ENCODE peak calls at places on chromosomes 5 and 9, in seven cellular contexts. N is lower leg skin, W is progenitor cell of endocrine pancreas, I is heart left ventricle, Q is nephron progenitor cell, V is IMR-90, A is AG09319. Z is an unnamed sample.

GRCh38 chr9:128155736-128156500 is 4.1 kb upstream of the BBLN start:
- DNase-seq in Q (no peak), N (no peak), I (peak), A (no peak), W (no peak), V (no peak), Z (no peak)

GRCh38 chr5:9540791-9541190 is 5.1 kb downstream of the SEMA5A start:
- DNase-seq in V (peak), A (no peak), N (no peak), W (no peak), Q (no peak), I (no peak), Z (no peak)

GRCh38 chr5:147391781-147392180 is 118.1 kb downstream of the DPYSL3 start:
- DNase-seq in N (no peak), A (peak), I (peak), Q (peak), W (no peak), V (peak), Z (peak)

GRCh38 chr9:117413346-117414219 is 1.3 kb downstream of the ASTN2 start:
- DNase-seq in N (peak), W (peak), A (no peak), I (no peak), Q (peak), V (no peak), Z (no peak)

GRCh38 chr9:105039180-105039799 is 111.3 kb upstream of the ABCA1 start:
- DNase-seq in I (no peak), A (no peak), N (no peak), Q (no peak), W (no peak), V (no peak), Z (no peak)

GRCh38 chr9:121498150-121498486 is 1.5 kb downstream of the GGTA1 start:
- DNase-seq in N (peak), V (peak), Q (peak), A (peak), W (peak), I (peak), Z (peak)

GRCh38 chr5:118891252-118891651 is 97.1 kb downstream of the DTWD2 start:
- DNase-seq in A (no peak), Q (no peak), I (no peak), W (no peak), N (no peak), V (no peak), Z (no peak)

GRCh38 chr9:126604706-126605105 is 9.0 kb upstream of the LMX1B start:
- DNase-seq in Q (no peak), W (no peak), A (no peak), V (no peak), N (no peak), I (no peak), Z (no peak)

GRCh38 chr5:153938131-153938842 is 100.4 kb downstream of the FAM114A2 start:
- DNase-seq in I (no peak), A (no peak), W (no peak), V (no peak), Q (no peak), N (no peak), Z (no peak)

GRCh38 chr5:127870914-127871313 is 167.7 kb downstream of the CCDC192 start:
- DNase-seq in N (peak), V (no peak), W (no peak), I (peak), Q (no peak), A (no peak), Z (no peak)

GRCh38 chr5:128358826-128359225 is 179.2 kb downstream of the FBN2 start:
- DNase-seq in W (no peak), N (no peak), A (peak), V (peak), Q (no peak), I (no peak), Z (no peak)

GRCh38 chr5:89003563-89004036 is 120.6 kb upstream of the MEF2C start:
- DNase-seq in N (no peak), Q (no peak), W (no peak), V (no peak), I (no peak), A (no peak), Z (no peak)

GRCh38 chr9:98057095-98057799 is 715 bp downstream of the NANS start:
- DNase-seq in N (peak), A (no peak), I (no peak), Q (no peak), V (peak), W (no peak), Z (no peak)

GRCh38 chr5:179820483-179821297 is at the start of gene SQSTM1:
- DNase-seq in N (peak), A (peak), Q (peak), I (peak), V (peak), W (peak), Z (no peak)

GRCh38 chr5:168897387-168898122 is 318.4 kb upstream of the PANK3 start:
- DNase-seq in I (no peak), A (no peak), W (no peak), N (no peak), V (no peak), Q (no peak), Z (no peak)

GRCh38 chr5:138722518-138722917 is 30.7 kb upstream of the CTNNA1 start:
- DNase-seq in W (no peak), N (no peak), A (no peak), Q (no peak), I (no peak), V (no peak), Z (no peak)

GRCh38 chr5:92758552-92758951 is 822.5 kb downstream of the NR2F1-AS1 start:
- DNase-seq in V (peak), W (no peak), A (no peak), N (no peak), I (no peak), Q (no peak), Z (no peak)

GRCh38 chr5:147558826-147559225 is 49.0 kb upstream of the DPYSL3 start:
- DNase-seq in V (peak), N (no peak), A (peak), W (no peak), Q (peak), I (peak), Z (no peak)

GRCh38 chr9:136623016-136623848 is 39.5 kb upstream of the EGFL7 start:
- DNase-seq in W (no peak), A (no peak), V (no peak), N (no peak), Q (no peak), I (peak), Z (no peak)

DNA sequence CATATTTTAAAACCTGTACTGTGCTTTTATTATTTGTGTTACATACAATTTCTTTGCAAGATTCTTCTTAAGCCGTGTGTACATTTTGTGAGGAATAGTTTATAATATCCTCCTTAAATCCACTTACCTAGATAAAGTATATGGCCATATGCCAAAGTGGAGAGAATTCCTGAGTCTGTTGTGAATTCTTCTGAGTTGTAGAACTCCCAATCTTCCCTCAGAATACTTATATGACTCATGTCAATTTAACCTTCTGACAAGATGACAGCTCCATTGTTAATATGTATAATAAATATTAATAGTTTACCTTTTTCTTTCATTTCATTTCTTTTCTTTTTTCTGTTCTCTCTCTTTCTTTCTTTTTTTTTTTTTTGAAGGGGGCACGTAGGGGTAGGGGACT is 6.0 kb upstream of the RICTOR start:
- DNase-seq in A (no peak), I (no peak), V (no peak), Q (no peak), N (no peak), W (no peak), Z (no peak)
- TF ChIP-seq CTCF in A (no peak), I (no peak), V (no peak), Q (no peak), N (no peak), W (no peak), Z (no peak)

DNA sequence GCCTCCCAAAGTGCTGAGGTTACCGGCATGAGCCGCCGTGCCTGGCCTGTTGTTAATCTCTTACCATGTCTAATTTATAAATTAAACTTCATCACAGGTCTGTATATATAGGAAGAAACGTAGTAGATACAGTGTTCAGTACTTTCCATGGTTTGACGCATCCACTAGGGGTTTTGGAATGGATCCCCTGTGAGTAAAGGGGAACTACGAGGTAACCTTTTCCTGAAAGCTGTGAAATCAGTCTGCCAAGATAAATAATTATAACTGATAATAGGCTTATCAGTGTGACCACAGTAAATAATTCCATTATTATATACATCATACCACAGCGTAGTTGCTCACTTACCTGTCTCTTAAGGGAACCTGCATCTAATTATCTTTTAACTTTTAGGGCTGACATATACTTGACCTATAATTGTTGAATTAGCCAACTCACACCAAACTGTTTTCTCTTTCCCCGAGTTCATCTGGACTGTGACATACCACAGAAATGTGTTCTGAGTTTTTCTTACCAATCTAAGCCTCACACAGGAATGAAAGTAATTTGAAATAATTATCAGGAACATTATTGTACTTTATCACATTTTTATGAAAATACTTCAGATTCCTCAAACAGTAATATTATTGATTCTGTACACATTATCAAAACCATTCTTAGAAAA is 42.9 kb downstream of the DAPK1 start:
- DNase-seq in Q (no peak), A (no peak), N (no peak), I (no peak), V (no peak), W (no peak), Z (no peak)
- TF ChIP-seq CTCF in Q (no peak), A (no peak), N (no peak), I (no peak), V (no peak), W (no peak), Z (no peak)

DNA sequence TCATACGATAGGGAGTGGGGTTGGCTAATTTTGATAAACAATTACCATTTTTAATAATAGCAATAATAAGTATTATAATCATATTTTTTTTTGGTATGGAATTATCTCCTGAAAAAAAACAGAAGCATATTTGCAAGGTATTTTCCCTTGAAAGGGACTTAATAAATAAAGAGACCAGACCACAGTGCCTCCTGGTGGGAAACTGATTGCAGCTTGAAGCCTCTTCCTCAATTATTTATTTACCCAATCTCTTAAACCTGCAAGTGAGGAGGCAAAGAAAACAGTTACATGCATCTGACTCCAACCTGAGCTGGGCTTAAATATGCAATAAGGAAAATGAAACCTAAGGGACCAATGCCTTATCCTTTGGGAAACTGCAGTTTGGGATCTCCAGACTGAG is 388.1 kb upstream of the ACO1 start:
- DNase-seq in A (no peak), Q (no peak), W (no peak), I (no peak), V (no peak), N (no peak), Z (no peak)
- TF ChIP-seq CTCF in A (no peak), Q (no peak), W (peak), I (no peak), V (no peak), N (no peak), Z (no peak)

GRCh38 chr9:84600739-84601138 is 68.8 kb upstream of the NTRK2 start:
- DNase-seq in A (no peak), V (no peak), I (no peak), Q (no peak), N (no peak), W (no peak), Z (no peak)

GRCh38 chr9:84609779-84610178 is 59.8 kb upstream of the NTRK2 start:
- DNase-seq in A (no peak), Q (no peak), N (no peak), I (no peak), W (no peak), V (no peak), Z (no peak)

GRCh38 chr9:84604223-84604622 is 65.3 kb upstream of the NTRK2 start:
- DNase-seq in I (no peak), V (no peak), W (no peak), A (no peak), Q (no peak), N (no peak), Z (no peak)
- TF ChIP-seq CTCF in I (no peak), V (no peak), W (no peak), A (no peak), Q (no peak), N (no peak), Z (no peak)

GRCh38 chr9:134616341-134616740 is 25.3 kb upstream of the COL5A1 start:
- DNase-seq in A (no peak), I (no peak), Q (no peak), W (no peak), V (no peak), N (no peak), Z (no peak)

GRCh38 chr9:134618823-134619454 is 22.7 kb upstream of the COL5A1 start:
- DNase-seq in A (no peak), Q (no peak), W (no peak), V (no peak), N (peak), I (no peak), Z (no peak)

GRCh38 chr9:134617246-134617645 is 24.4 kb upstream of the COL5A1 start:
- DNase-seq in V (no peak), N (peak), I (no peak), W (no peak), Q (no peak), A (no peak), Z (no peak)

GRCh38 chr9:134618163-134618822 is 23.3 kb upstream of the COL5A1 start:
- DNase-seq in W (no peak), I (peak), V (no peak), A (no peak), Q (no peak), N (peak), Z (no peak)

GRCh38 chr9:134617836-134618162 is 23.8 kb upstream of the COL5A1 start:
- DNase-seq in W (no peak), N (no peak), I (no peak), Q (no peak), A (no peak), V (no peak), Z (no peak)
- TF ChIP-seq CTCF in W (no peak), N (no peak), I (no peak), Q (no peak), A (no peak), V (no peak), Z (no peak)

GRCh38 chr9:30039712-30040111 is 2344.7 kb upstream of the ACO1 start:
- DNase-seq in W (no peak), A (no peak), N (no peak), V (no peak), I (no peak), Q (no peak), Z (no peak)
- TF ChIP-seq CTCF in W (no peak), A (no peak), N (no peak), V (no peak), I (no peak), Q (no peak), Z (peak)

DNA sequence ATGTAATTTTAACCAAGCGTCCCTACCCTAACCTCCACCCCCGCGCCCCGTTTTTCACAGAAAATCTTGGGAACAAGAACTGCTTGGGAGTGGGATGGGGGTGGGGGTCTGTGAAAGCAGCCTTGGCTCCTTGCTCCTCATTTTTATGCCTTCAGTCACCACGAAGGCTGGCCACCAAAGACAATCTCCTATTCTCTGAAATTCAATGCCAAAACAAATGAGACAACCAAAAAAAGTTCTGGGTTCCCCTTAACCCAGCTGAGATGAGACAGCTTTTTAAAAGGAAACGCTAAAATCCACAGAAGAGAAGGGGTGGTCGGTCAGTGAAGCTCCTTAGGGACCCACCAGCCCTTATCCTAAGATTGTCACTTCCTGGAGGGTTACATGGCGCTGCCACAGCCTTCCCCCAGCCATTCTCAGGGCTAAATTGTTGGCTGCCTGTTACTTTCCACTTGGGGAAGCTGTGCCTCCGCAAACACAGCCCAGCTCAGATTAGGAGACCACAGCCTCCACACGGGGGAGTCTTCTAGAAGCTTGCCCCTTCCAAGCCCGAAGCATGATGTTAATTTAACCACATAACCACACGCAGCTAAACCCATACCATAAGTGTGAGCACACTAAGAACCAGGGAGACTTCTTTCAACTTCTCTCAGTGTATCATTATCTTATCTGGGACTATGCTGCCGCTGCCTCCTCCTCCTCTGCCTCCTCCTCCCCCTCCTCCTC is 136.3 kb downstream of the FOXD1 start:
- DNase-seq in I (no peak), W (no peak), N (no peak), A (no peak), V (peak), Q (no peak), Z (no peak)
- TF ChIP-seq CTCF in I (no peak), W (no peak), N (no peak), A (peak), V (peak), Q (no peak), Z (no peak)